ENCODE peak calls at places on chromosomes 6 and 20, in nine cellular contexts. N is H1, T is right lobe of liver, O is A549, A is uterus, V is heart left ventricle, I is body of pancreas, Q is GM12892, H is testis. Z is an unnamed sample.

GRCh38 chr6:110951986-110952794 is 6.3 kb upstream of the GTF3C6 start:
- DNase-seq in N (no peak), T (no peak), O (peak; percentile 83), A (no peak), V (no peak), I (no peak), Q (no peak), H (no peak), Z (no peak)

GRCh38 chr20:5987383-5987782 is 36.9 kb downstream of the MCM8 start:
- DNase-seq in N (no peak), T (no peak), O (no peak), A (no peak), V (no peak), I (no peak), Q (no peak), H (no peak), Z (no peak)

GRCh38 chr20:17327185-17327780 is 100.4 kb downstream of the PCSK2 start:
- DNase-seq in N (no peak), T (no peak), O (no peak), A (no peak), V (no peak), I (peak; percentile 18), Q (no peak), H (peak; percentile 36), Z (no peak)

GRCh38 chr6:155352812-155353211 is 38.5 kb upstream of the TFB1M start:
- DNase-seq in N (no peak), T (no peak), O (no peak), A (no peak), V (no peak), I (no peak), Q (no peak), H (no peak), Z (no peak)

GRCh38 chr6:36615018-36615761 is 21.0 kb downstream of the SRSF3 start:
- DNase-seq in N (no peak), T (peak; percentile 39), O (peak; percentile 40), A (peak; percentile 45), V (no peak), I (peak; percentile 49), Q (no peak), H (peak; percentile 49), Z (no peak)

GRCh38 chr20:62142252-62143117 is 709 bp downstream of the PSMA7 start:
- DNase-seq in N (no peak), T (peak; percentile 46), O (no peak), A (no peak), V (no peak), I (no peak), Q (no peak), H (no peak), Z (no peak)

GRCh38 chr6:117317261-117317660 is 51.9 kb downstream of the VGLL2 start:
- DNase-seq in N (no peak), T (no peak), O (peak; percentile 2), A (no peak), V (no peak), I (no peak), Q (no peak), H (no peak), Z (no peak)

GRCh38 chr6:43809417-43810305 is 39.6 kb downstream of the VEGFA start:
- DNase-seq in N (no peak), T (no peak), O (peak; percentile 28), A (no peak), V (no peak), I (peak; percentile 83), Q (no peak), H (no peak), Z (peak; percentile 90)

GRCh38 chr6:151620179-151620578 is 126.4 kb downstream of the CCDC170 start:
- DNase-seq in N (no peak), T (no peak), O (no peak), A (no peak), V (no peak), I (no peak), Q (no peak), H (no peak), Z (no peak)

GRCh38 chr6:37676071-37676470 is 21.6 kb downstream of the MDGA1 start:
- DNase-seq in N (no peak), T (no peak), O (no peak), A (no peak), V (no peak), I (no peak), Q (no peak), H (no peak), Z (no peak)

GRCh38 chr6:26358511-26358981 is 6.5 kb upstream of the BTN3A2 start:
- DNase-seq in N (no peak), T (no peak), O (no peak), A (no peak), V (no peak), I (no peak), Q (no peak), H (no peak), Z (no peak)

GRCh38 chr6:27553123-27553904 is 80.4 kb upstream of the ZNF184 start:
- DNase-seq in N (peak; percentile 73), T (no peak), O (peak; percentile 51), A (no peak), V (no peak), I (no peak), Q (peak; percentile 24), H (no peak), Z (no peak)

GRCh38 chr6:111818539-111819226 is 54.6 kb downstream of the FYN start:
- DNase-seq in N (no peak), T (no peak), O (no peak), A (no peak), V (no peak), I (no peak), Q (no peak), H (no peak), Z (no peak)

GRCh38 chr6:29676981-29677601 is 3.9 kb downstream of the ZFP57 start:
- DNase-seq in N (no peak), T (no peak), O (no peak), A (no peak), V (no peak), I (no peak), Q (no peak), H (no peak), Z (no peak)

GRCh38 chr6:39184906-39185580 is 44.2 kb downstream of the KCNK5 start:
- DNase-seq in N (no peak), T (no peak), O (no peak), A (no peak), V (no peak), I (peak; percentile 78), Q (no peak), H (no peak), Z (no peak)

GRCh38 chr20:53529658-53530057 is 64.0 kb downstream of the ZNF217 start:
- DNase-seq in N (no peak), T (no peak), O (no peak), A (no peak), V (no peak), I (no peak), Q (no peak), H (no peak), Z (no peak)

GRCh38 chr6:33702345-33702977 is 9.0 kb downstream of the UQCC2 start:
- DNase-seq in N (no peak), T (no peak), O (peak; percentile 74), A (no peak), V (no peak), I (peak; percentile 69), Q (no peak), H (peak; percentile 74), Z (peak; percentile 60)

GRCh38 chr6:33706136-33706725 is 5.3 kb downstream of the UQCC2 start:
- DNase-seq in N (no peak), T (no peak), O (no peak), A (no peak), V (no peak), I (no peak), Q (no peak), H (no peak), Z (no peak)

GRCh38 chr6:33705268-33705885 is 6.1 kb downstream of the UQCC2 start:
- DNase-seq in N (no peak), T (no peak), O (no peak), A (no peak), V (no peak), I (no peak), Q (no peak), H (no peak), Z (no peak)

GRCh38 chr6:33707771-33708170 is 3.7 kb downstream of the UQCC2 start:
- DNase-seq in N (no peak), T (no peak), O (no peak), A (no peak), V (no peak), I (no peak), Q (no peak), H (no peak), Z (no peak)

GRCh38 chr6:33704215-33704817 is 7.2 kb downstream of the UQCC2 start:
- DNase-seq in N (no peak), T (no peak), O (no peak), A (no peak), V (no peak), I (no peak), Q (no peak), H (no peak), Z (no peak)
- TF ChIP-seq POLR2A in N (no peak), T (no peak), O (no peak), A (no peak), V (no peak), I (no peak), Q (no peak), H (no peak), Z (no peak)

GRCh38 chr20:18793625-18794427 is 19.8 kb upstream of the SCP2D1 start:
- DNase-seq in N (peak; percentile 63), T (peak; percentile 88), O (peak; percentile 90), A (peak; percentile 91), V (peak; percentile 91), I (peak; percentile 91), Q (peak; percentile 54), H (peak; percentile 97), Z (peak; percentile 77)
- TF ChIP-seq POLR2A in N (peak; percentile 36), T (no peak), O (peak; percentile 74), A (peak; percentile 72), V (no peak), I (peak; percentile 85), Q (peak; percentile 69), H (peak; percentile 88), Z (peak; percentile 83)

GRCh38 chr20:57802877-57803717 is 93.3 kb upstream of the PMEPA1 start:
- DNase-seq in N (no peak), T (no peak), O (no peak), A (no peak), V (no peak), I (no peak), Q (no peak), H (no peak), Z (no peak)
- TF ChIP-seq POLR2A in N (no peak), T (no peak), O (no peak), A (no peak), V (no peak), I (no peak), Q (no peak), H (no peak), Z (no peak)

DNA sequence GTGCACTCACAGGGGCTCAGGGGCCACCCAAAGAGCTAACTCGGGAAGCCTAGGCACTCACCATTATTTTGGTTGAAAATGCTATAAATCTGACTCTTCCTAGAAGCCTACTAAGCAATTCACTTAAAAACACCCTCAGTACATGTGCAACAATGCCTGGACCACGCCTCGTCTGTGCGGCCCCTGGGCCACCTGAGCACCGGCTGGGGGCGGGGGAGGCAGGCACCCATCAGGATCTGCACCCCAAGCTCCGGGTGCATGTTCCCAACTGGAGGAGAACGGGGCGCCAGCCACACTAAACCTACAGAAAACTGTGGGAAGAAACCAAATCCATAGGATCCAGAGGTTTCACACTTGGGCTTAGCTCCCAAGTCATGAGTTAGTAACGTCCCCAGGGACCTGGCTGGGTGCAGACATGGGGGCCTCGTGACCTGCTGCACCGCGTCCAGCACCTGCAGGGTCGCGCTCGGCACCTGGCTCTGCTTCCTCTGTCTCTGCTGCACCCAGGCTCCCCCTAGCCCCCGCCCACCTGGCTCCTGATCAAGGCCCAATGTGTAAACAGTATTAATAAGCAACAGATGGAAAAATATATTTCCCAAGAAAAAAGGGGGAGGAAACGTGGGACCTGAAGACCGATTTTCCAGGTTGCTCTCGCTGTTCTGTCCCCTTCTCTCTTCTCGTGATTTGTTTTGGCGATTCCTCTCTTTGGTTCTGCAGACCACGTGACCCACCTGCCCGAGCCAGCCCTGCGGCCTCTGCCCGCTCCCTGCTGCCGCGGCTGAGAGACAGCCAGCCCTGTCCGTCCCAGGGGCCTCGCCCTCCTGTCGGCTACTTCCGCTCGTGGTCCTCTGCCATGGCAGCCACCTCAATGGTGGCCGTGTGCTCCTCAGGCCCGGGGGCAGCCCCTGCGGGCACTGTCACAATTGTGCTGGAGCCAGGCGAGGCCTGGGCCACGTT is 15.5 kb upstream of the HELZ2 start:
- DNase-seq in N (no peak), T (peak; percentile 12), O (no peak), A (no peak), V (no peak), I (peak; percentile 70), Q (no peak), H (no peak), Z (no peak)
- TF ChIP-seq POLR2A in N (no peak), T (no peak), O (no peak), A (no peak), V (no peak), I (no peak), Q (no peak), H (no peak), Z (no peak)

Z was measured in H54.